ENCODE peak calls at places on chromosomes 5 and 9, in four cellular contexts. One of them, this sample, is unnamed.

GRCh38 chr5:3601060-3601710 is 5.6 kb downstream of the IRX1 start:
- DNase-seq in GM12892: no peak
- DNase-seq in CD8-positive, alpha-beta T cell: no peak
- DNase-seq in upper lobe of right lung: no peak
- DNase-seq in this sample: no peak

GRCh38 chr9:96256800-96257199 is 45.2 kb downstream of the HSD17B3 start:
- DNase-seq in CD8-positive, alpha-beta T cell: no peak
- DNase-seq in GM12892: no peak
- DNase-seq in upper lobe of right lung: no peak
- DNase-seq in this sample: no peak

GRCh38 chr5:53067641-53068040 is 41.9 kb downstream of the MOCS2 start:
- DNase-seq in upper lobe of right lung: no peak
- DNase-seq in GM12892: no peak
- DNase-seq in CD8-positive, alpha-beta T cell: no peak
- DNase-seq in this sample: no peak

GRCh38 chr5:95053253-95053652 is 231.6 kb downstream of the MCTP1 start:
- DNase-seq in CD8-positive, alpha-beta T cell: no peak
- DNase-seq in GM12892: no peak
- DNase-seq in upper lobe of right lung: no peak
- DNase-seq in this sample: no peak

GRCh38 chr5:68407312-68408239 is 192.0 kb downstream of the PIK3R1 start:
- DNase-seq in CD8-positive, alpha-beta T cell: no peak
- DNase-seq in upper lobe of right lung: no peak
- DNase-seq in GM12892: no peak
- DNase-seq in this sample: no peak

GRCh38 chr5:169416583-169417196 is 115.8 kb upstream of the SLIT3 start:
- DNase-seq in upper lobe of right lung: no peak
- DNase-seq in GM12892: peak; percentile 5
- DNase-seq in CD8-positive, alpha-beta T cell: no peak
- DNase-seq in this sample: no peak

GRCh38 chr9:106403081-106403480 is 459.9 kb upstream of the ZNF462 start:
- DNase-seq in CD8-positive, alpha-beta T cell: no peak
- DNase-seq in GM12892: no peak
- DNase-seq in upper lobe of right lung: no peak
- DNase-seq in this sample: no peak

GRCh38 chr5:127987354-127988148 is 96.0 kb upstream of the SLC12A2 start:
- DNase-seq in GM12892: no peak
- DNase-seq in upper lobe of right lung: no peak
- DNase-seq in CD8-positive, alpha-beta T cell: no peak
- DNase-seq in this sample: no peak

GRCh38 chr5:41863871-41864486 is 6.2 kb downstream of the OXCT1 start:
- DNase-seq in GM12892: no peak
- DNase-seq in CD8-positive, alpha-beta T cell: no peak
- DNase-seq in upper lobe of right lung: no peak
- DNase-seq in this sample: no peak

GRCh38 chr5:88279584-88279983 is 10.9 kb upstream of the TMEM161B start:
- DNase-seq in GM12892: no peak
- DNase-seq in CD8-positive, alpha-beta T cell: no peak
- DNase-seq in upper lobe of right lung: no peak
- DNase-seq in this sample: no peak

GRCh38 chr5:95669540-95669939 is 13.3 kb downstream of the SPATA9 start:
- DNase-seq in GM12892: no peak
- DNase-seq in CD8-positive, alpha-beta T cell: no peak
- DNase-seq in upper lobe of right lung: no peak
- DNase-seq in this sample: no peak

GRCh38 chr5:127290019-127290945 is at the start of gene MEGF10:
- DNase-seq in CD8-positive, alpha-beta T cell: no peak
- DNase-seq in GM12892: peak; percentile 28
- DNase-seq in upper lobe of right lung: peak; percentile 62
- DNase-seq in this sample: no peak

GRCh38 chr5:141223112-141223783 is at the start of gene PCDHB14:
- DNase-seq in upper lobe of right lung: no peak
- DNase-seq in GM12892: no peak
- DNase-seq in CD8-positive, alpha-beta T cell: no peak
- DNase-seq in this sample: no peak

GRCh38 chr5:104283158-104283557 is 720.6 kb upstream of the NUDT12 start:
- DNase-seq in upper lobe of right lung: no peak
- DNase-seq in GM12892: no peak
- DNase-seq in CD8-positive, alpha-beta T cell: no peak
- DNase-seq in this sample: no peak

GRCh38 chr9:95808001-95808400 is 67.5 kb upstream of the ERCC6L2 start:
- DNase-seq in GM12892: no peak
- DNase-seq in CD8-positive, alpha-beta T cell: no peak
- DNase-seq in upper lobe of right lung: no peak
- DNase-seq in this sample: no peak

GRCh38 chr9:38371495-38371894 is 21.0 kb upstream of the ALDH1B1 start:
- DNase-seq in upper lobe of right lung: no peak
- DNase-seq in GM12892: peak; percentile 27
- DNase-seq in CD8-positive, alpha-beta T cell: no peak
- DNase-seq in this sample: no peak

GRCh38 chr5:98454904-98455303 is 318.6 kb upstream of the RGMB start:
- DNase-seq in upper lobe of right lung: no peak
- DNase-seq in GM12892: no peak
- DNase-seq in CD8-positive, alpha-beta T cell: no peak
- DNase-seq in this sample: no peak

GRCh38 chr9:12633016-12633765 is 60.0 kb upstream of the TYRP1 start:
- DNase-seq in upper lobe of right lung: no peak
- DNase-seq in GM12892: no peak
- DNase-seq in CD8-positive, alpha-beta T cell: no peak
- DNase-seq in this sample: no peak

GRCh38 chr5:27008604-27009564 is 29.5 kb downstream of the CDH9 start:
- DNase-seq in GM12892: no peak
- DNase-seq in CD8-positive, alpha-beta T cell: no peak
- DNase-seq in upper lobe of right lung: no peak
- DNase-seq in this sample: no peak

GRCh38 chr5:26578002-26578401 is 460.4 kb downstream of the CDH9 start:
- DNase-seq in upper lobe of right lung: no peak
- DNase-seq in GM12892: no peak
- DNase-seq in CD8-positive, alpha-beta T cell: no peak
- DNase-seq in this sample: no peak

GRCh38 chr5:83632874-83633273 is 87.8 kb downstream of the HAPLN1 start:
- DNase-seq in CD8-positive, alpha-beta T cell: no peak
- DNase-seq in GM12892: no peak
- DNase-seq in upper lobe of right lung: no peak
- DNase-seq in this sample: no peak

GRCh38 chr5:61381968-61382367 is 49.9 kb downstream of the ZSWIM6 start:
- DNase-seq in upper lobe of right lung: no peak
- DNase-seq in CD8-positive, alpha-beta T cell: no peak
- DNase-seq in GM12892: no peak
- DNase-seq in this sample: no peak

GRCh38 chr5:36751881-36752280 is 124.7 kb upstream of the NIPBL start:
- DNase-seq in GM12892: no peak
- DNase-seq in upper lobe of right lung: no peak
- DNase-seq in CD8-positive, alpha-beta T cell: no peak
- DNase-seq in this sample: no peak

GRCh38 chr5:65197899-65198776 is 283.6 kb downstream of the ADAMTS6 start:
- DNase-seq in upper lobe of right lung: no peak
- DNase-seq in GM12892: no peak
- DNase-seq in CD8-positive, alpha-beta T cell: no peak
- DNase-seq in this sample: no peak

GRCh38 chr5:1128977-1129724 is 17.3 kb upstream of the SLC12A7 start:
- DNase-seq in CD8-positive, alpha-beta T cell: no peak
- DNase-seq in GM12892: no peak
- DNase-seq in upper lobe of right lung: no peak
- DNase-seq in this sample: no peak

GRCh38 chr9:124110307-124110915 is 98.8 kb downstream of the LHX2 start:
- DNase-seq in CD8-positive, alpha-beta T cell: no peak
- DNase-seq in upper lobe of right lung: peak; percentile 69
- DNase-seq in GM12892: peak; percentile 40
- DNase-seq in this sample: no peak

GRCh38 chr5:30401479-30402058 is 791.9 kb upstream of the CDH6 start:
- DNase-seq in upper lobe of right lung: no peak
- DNase-seq in GM12892: no peak
- DNase-seq in CD8-positive, alpha-beta T cell: no peak
- DNase-seq in this sample: no peak

GRCh38 chr9:137977572-137978261 is 100.1 kb downstream of the CACNA1B start:
- DNase-seq in CD8-positive, alpha-beta T cell: no peak
- DNase-seq in GM12892: no peak
- DNase-seq in upper lobe of right lung: no peak
- DNase-seq in this sample: no peak

GRCh38 chr9:112872019-112872418 is 18.7 kb downstream of the SLC46A2 start:
- DNase-seq in GM12892: no peak
- DNase-seq in upper lobe of right lung: no peak
- DNase-seq in CD8-positive, alpha-beta T cell: no peak
- DNase-seq in this sample: no peak

GRCh38 chr9:61671276-61671973 is 481.6 kb downstream of the SPATA31A7 start:
- DNase-seq in GM12892: no peak
- DNase-seq in upper lobe of right lung: peak; percentile 61
- DNase-seq in CD8-positive, alpha-beta T cell: no peak
- DNase-seq in this sample: no peak

GRCh38 chr5:169786219-169786618 is 149.1 kb downstream of the DOCK2 start:
- DNase-seq in upper lobe of right lung: no peak
- DNase-seq in CD8-positive, alpha-beta T cell: no peak
- DNase-seq in GM12892: no peak
- DNase-seq in this sample: no peak

GRCh38 chr5:172896465-172896864 is 62.4 kb downstream of the ERGIC1 start:
- DNase-seq in upper lobe of right lung: no peak
- DNase-seq in CD8-positive, alpha-beta T cell: no peak
- DNase-seq in GM12892: no peak
- DNase-seq in this sample: no peak

GRCh38 chr9:87336407-87336806 is 161.3 kb upstream of the DAPK1 start:
- DNase-seq in CD8-positive, alpha-beta T cell: no peak
- DNase-seq in upper lobe of right lung: no peak
- DNase-seq in GM12892: no peak
- DNase-seq in this sample: no peak

This sample was measured in effector CD4-positive, alpha-beta T cell.